ENCODE peak calls at places on chromosomes 12 and 14, in five cellular contexts. One of them, this sample, is unnamed.

GRCh38 chr12:118307069-118307954 is 65.4 kb downstream of the TAOK3 start:
- DNase-seq in GM12878: peak
- DNase-seq in gastrocnemius medialis: no peak
- DNase-seq in brain microvascular endothelial cell: peak
- DNase-seq in psoas muscle: no peak
- DNase-seq in this sample: peak

GRCh38 chr12:13606290-13606689 is 375.1 kb downstream of the GRIN2B start:
- DNase-seq in GM12878: no peak
- DNase-seq in gastrocnemius medialis: no peak
- DNase-seq in brain microvascular endothelial cell: no peak
- DNase-seq in psoas muscle: no peak
- DNase-seq in this sample: no peak

GRCh38 chr12:57215668-57216013 is 953 bp upstream of the NXPH4 start:
- DNase-seq in GM12878: no peak
- DNase-seq in gastrocnemius medialis: no peak
- DNase-seq in brain microvascular endothelial cell: no peak
- DNase-seq in psoas muscle: no peak
- DNase-seq in this sample: peak

GRCh38 chr14:104390941-104391901 is 188.3 kb upstream of the C14orf180 start:
- DNase-seq in GM12878: no peak
- DNase-seq in gastrocnemius medialis: peak
- DNase-seq in brain microvascular endothelial cell: no peak
- DNase-seq in psoas muscle: no peak
- DNase-seq in this sample: no peak

GRCh38 chr12:113852695-113853490 is 113.2 kb downstream of the RBM19 start:
- DNase-seq in GM12878: no peak
- DNase-seq in gastrocnemius medialis: no peak
- DNase-seq in brain microvascular endothelial cell: no peak
- DNase-seq in psoas muscle: no peak
- DNase-seq in this sample: no peak

GRCh38 chr12:82089369-82090121 is 268.6 kb downstream of the CCDC59 start:
- DNase-seq in GM12878: no peak
- DNase-seq in gastrocnemius medialis: no peak
- DNase-seq in brain microvascular endothelial cell: no peak
- DNase-seq in psoas muscle: no peak
- DNase-seq in this sample: no peak

GRCh38 chr14:53951661-53952265 is 4.9 kb downstream of the BMP4 start:
- DNase-seq in GM12878: no peak
- DNase-seq in gastrocnemius medialis: no peak
- DNase-seq in brain microvascular endothelial cell: no peak
- DNase-seq in psoas muscle: no peak
- DNase-seq in this sample: no peak

GRCh38 chr12:58341791-58342190 is 400.4 kb downstream of the ATP23 start:
- DNase-seq in GM12878: no peak
- DNase-seq in gastrocnemius medialis: no peak
- DNase-seq in brain microvascular endothelial cell: no peak
- DNase-seq in psoas muscle: no peak
- DNase-seq in this sample: peak

GRCh38 chr14:91453744-91454143 is 36.1 kb upstream of the CCDC88C start:
- DNase-seq in GM12878: no peak
- DNase-seq in gastrocnemius medialis: no peak
- DNase-seq in brain microvascular endothelial cell: no peak
- DNase-seq in psoas muscle: no peak
- DNase-seq in this sample: no peak

DNA sequence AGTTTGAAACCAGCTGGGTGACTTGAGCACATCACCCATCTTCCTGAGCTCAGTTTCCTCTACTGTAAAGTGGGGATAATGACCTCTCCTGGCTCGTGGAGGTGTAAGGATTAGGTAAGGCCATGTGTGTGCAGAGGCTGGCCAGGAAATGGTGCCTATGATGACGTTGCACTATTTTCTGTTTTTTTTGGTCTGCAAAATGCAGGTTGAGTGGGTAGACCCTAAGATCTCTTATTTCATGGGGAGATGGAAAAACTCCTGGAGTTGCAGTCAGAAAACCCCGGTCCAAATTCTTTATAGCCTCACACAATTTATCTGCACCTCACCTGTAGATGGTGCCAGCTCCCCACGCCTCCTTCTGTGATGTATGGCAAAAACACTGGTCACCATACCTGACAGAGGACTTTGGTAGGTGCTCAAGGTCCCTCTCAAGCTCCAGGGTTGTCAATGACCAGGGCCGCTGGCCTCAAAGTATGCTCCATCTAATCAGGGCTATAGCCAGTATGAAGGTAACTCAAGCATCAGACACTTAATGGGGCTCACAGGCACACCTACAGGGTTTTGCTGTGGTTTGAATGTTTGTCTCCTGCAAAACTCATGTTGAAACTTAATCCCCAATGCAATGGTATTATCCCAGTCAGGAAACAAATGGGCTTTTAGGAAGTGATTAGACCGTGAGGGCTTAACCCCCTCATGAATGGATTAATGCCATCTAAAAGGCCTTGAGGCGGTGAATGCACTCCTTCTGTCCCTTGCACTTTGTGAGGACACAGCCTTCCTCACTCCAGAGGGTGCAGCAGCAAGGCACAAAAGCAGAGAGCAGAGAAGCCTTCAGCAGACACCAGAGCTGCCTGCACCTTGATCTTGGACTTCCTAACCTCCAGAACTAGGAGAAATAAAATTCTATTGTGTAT is 17.6 kb downstream of the C14orf132 start:
- DNase-seq in GM12878: no peak
- DNase-seq in gastrocnemius medialis: no peak
- DNase-seq in brain microvascular endothelial cell: no peak
- DNase-seq in psoas muscle: no peak
- DNase-seq in this sample: no peak
- TF ChIP-seq CTCF in GM12878: peak
- TF ChIP-seq CTCF in gastrocnemius medialis: no peak
- TF ChIP-seq CTCF in brain microvascular endothelial cell: no peak
- TF ChIP-seq CTCF in psoas muscle: no peak
- TF ChIP-seq CTCF in this sample: no peak

GRCh38 chr14:71242237-71242748 is 335.0 kb downstream of the PCNX1 start:
- DNase-seq in GM12878: no peak
- DNase-seq in gastrocnemius medialis: no peak
- DNase-seq in brain microvascular endothelial cell: peak
- DNase-seq in psoas muscle: no peak
- DNase-seq in this sample: peak
- H3K4me3 ChIP-seq in GM12878: no peak
- H3K4me3 ChIP-seq in gastrocnemius medialis: no peak
- H3K4me3 ChIP-seq in brain microvascular endothelial cell: no peak
- H3K4me3 ChIP-seq in psoas muscle: no peak
- H3K4me3 ChIP-seq in this sample: no peak

GRCh38 chr12:54824402-54824801 is 29.9 kb upstream of the MUCL1 start:
- DNase-seq in GM12878: no peak
- DNase-seq in gastrocnemius medialis: no peak
- DNase-seq in brain microvascular endothelial cell: no peak
- DNase-seq in psoas muscle: no peak
- DNase-seq in this sample: no peak
- TF ChIP-seq CTCF in GM12878: peak
- TF ChIP-seq CTCF in gastrocnemius medialis: no peak
- TF ChIP-seq CTCF in brain microvascular endothelial cell: no peak
- TF ChIP-seq CTCF in psoas muscle: no peak
- TF ChIP-seq CTCF in this sample: peak

GRCh38 chr14:71932229-71932951 is at the start of gene RGS6:
- DNase-seq in GM12878: no peak
- DNase-seq in gastrocnemius medialis: no peak
- DNase-seq in brain microvascular endothelial cell: no peak
- DNase-seq in psoas muscle: peak
- DNase-seq in this sample: peak

GRCh38 chr14:71931492-71932228 is 569 bp upstream of the RGS6 start:
- DNase-seq in GM12878: no peak
- DNase-seq in gastrocnemius medialis: no peak
- DNase-seq in brain microvascular endothelial cell: no peak
- DNase-seq in psoas muscle: no peak
- DNase-seq in this sample: no peak

GRCh38 chr14:71933026-71933587 is 878 bp downstream of the RGS6 start:
- DNase-seq in GM12878: no peak
- DNase-seq in gastrocnemius medialis: no peak
- DNase-seq in brain microvascular endothelial cell: no peak
- DNase-seq in psoas muscle: no peak
- DNase-seq in this sample: peak
- H3K4me3 ChIP-seq in GM12878: peak
- H3K4me3 ChIP-seq in gastrocnemius medialis: peak
- H3K4me3 ChIP-seq in brain microvascular endothelial cell: no peak
- H3K4me3 ChIP-seq in psoas muscle: peak
- H3K4me3 ChIP-seq in this sample: no peak

DNA sequence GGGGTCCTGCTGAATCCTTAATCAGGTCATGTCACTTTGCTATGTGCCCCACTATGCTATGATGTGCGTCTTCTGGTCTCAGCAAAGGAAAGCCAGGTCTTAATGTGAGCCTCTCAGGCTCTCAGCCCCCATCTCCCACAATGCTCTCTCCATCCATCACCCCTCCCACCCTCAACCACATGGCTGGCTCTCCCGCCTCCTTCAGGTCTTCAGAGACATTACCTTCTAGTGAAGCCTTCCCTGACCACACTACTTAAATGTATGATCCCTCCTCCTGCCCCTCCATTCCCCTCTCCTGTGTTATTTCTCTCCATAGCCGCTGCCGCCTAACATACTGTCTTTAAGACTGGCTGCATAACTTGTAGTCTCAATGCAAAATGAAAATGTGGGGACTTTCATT is 50.5 kb downstream of the KRT80 start:
- DNase-seq in GM12878: no peak
- DNase-seq in gastrocnemius medialis: no peak
- DNase-seq in brain microvascular endothelial cell: no peak
- DNase-seq in psoas muscle: no peak
- DNase-seq in this sample: no peak
- TF ChIP-seq CTCF in GM12878: no peak
- TF ChIP-seq CTCF in gastrocnemius medialis: no peak
- TF ChIP-seq CTCF in brain microvascular endothelial cell: peak
- TF ChIP-seq CTCF in psoas muscle: no peak
- TF ChIP-seq CTCF in this sample: no peak

DNA sequence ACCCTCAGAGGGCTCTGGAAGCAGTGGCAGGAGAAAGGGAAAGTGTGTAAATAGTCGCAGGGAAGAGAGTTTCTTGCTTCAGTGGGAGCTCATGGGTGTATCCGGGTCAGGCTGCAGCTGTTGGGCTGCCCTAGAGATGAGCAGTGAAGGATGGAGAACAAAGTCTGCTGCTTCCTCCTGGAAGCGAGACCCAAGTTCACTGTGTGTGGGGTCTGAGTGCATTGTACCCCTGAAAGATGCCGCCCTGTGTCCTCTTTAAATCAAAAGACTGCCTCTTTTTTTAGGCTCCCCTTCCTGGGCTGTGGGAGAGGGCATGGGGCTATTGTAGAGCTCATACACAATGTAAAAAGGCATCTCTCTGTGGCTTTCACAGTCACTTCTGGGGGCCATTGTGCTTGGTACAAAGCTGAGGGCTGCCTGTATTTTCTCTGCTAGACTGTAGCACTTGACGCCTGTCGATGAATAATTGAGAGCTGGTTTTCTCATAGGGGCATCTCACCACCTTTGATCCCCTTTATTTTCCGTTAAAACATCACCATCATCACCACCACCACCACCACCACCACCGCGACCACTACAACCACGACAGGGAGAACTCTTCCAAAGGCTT is 16.7 kb downstream of the CHST11 start:
- DNase-seq in GM12878: no peak
- DNase-seq in gastrocnemius medialis: no peak
- DNase-seq in brain microvascular endothelial cell: no peak
- DNase-seq in psoas muscle: no peak
- DNase-seq in this sample: no peak
- H3K4me3 ChIP-seq in GM12878: peak
- H3K4me3 ChIP-seq in gastrocnemius medialis: no peak
- H3K4me3 ChIP-seq in brain microvascular endothelial cell: no peak
- H3K4me3 ChIP-seq in psoas muscle: no peak
- H3K4me3 ChIP-seq in this sample: no peak